ENCODE peak calls at places on chromosomes 2 and 18, in five cellular contexts. H is naive thymus-derived CD4-positive, alpha-beta T cell; U is activated effector memory CD4-positive, alpha-beta T cell treated with Interleukin-2 at 50 U/mL for 16 hours; P is activated CD4-positive, alpha-beta T cell treated with anti-CD3 and anti-CD28 coated beads, Interleukin-2, amount 50 U/mL, for 4 hours; Z is testis. W is an unnamed sample.

GRCh38 chr2:169091761-169092523 is 22.6 kb downstream of the DHRS9 start:
- DNase-seq in H (no peak), U (no peak), P (no peak), Z (no peak), W (no peak)

GRCh38 chr2:160838691-160839090 is 321.5 kb upstream of the TANK start:
- DNase-seq in H (no peak), U (no peak), P (no peak), Z (no peak), W (no peak)

GRCh38 chr2:202036601-202037037 is 3.0 kb downstream of the FZD7 start:
- DNase-seq in H (no peak), U (no peak), P (no peak), Z (no peak), W (peak)

GRCh38 chr2:172039011-172039704 is 39.4 kb downstream of the METAP1D start:
- DNase-seq in H (no peak), U (no peak), P (no peak), Z (no peak), W (peak)

GRCh38 chr2:237669628-237670351 is 42.4 kb downstream of the LRRFIP1 start:
- DNase-seq in H (no peak), U (no peak), P (no peak), Z (no peak), W (peak)

GRCh38 chr2:213065583-213066444 is 85.6 kb downstream of the IKZF2 start:
- DNase-seq in H (peak), U (no peak), P (no peak), Z (peak), W (no peak)

GRCh38 chr18:34867520-34867919 is 157.4 kb downstream of the DTNA start:
- DNase-seq in H (no peak), U (no peak), P (no peak), Z (no peak), W (peak)

GRCh38 chr2:144516417-144516980 is 3.4 kb downstream of the ZEB2 start:
- DNase-seq in H (no peak), U (no peak), P (no peak), Z (no peak), W (no peak)

GRCh38 chr2:71614976-71615768 is 161.8 kb downstream of the DYSF start:
- DNase-seq in H (no peak), U (no peak), P (no peak), Z (peak), W (no peak)

GRCh38 chr18:58391113-58391892 is 237.6 kb downstream of the ALPK2 start:
- DNase-seq in H (no peak), U (no peak), P (no peak), Z (no peak), W (no peak)

GRCh38 chr18:46705521-46705920 is 48.5 kb upstream of the LOXHD1 start:
- DNase-seq in H (no peak), U (no peak), P (no peak), Z (no peak), W (no peak)

GRCh38 chr18:59881728-59882685 is 17.8 kb upstream of the PMAIP1 start:
- DNase-seq in H (no peak), U (no peak), P (no peak), Z (no peak), W (peak)

GRCh38 chr2:237724811-237725478 is 73.6 kb upstream of the RBM44 start:
- DNase-seq in H (no peak), U (no peak), P (no peak), Z (no peak), W (peak)

GRCh38 chr2:178756843-178757242 is 50.4 kb downstream of the TTN start:
- DNase-seq in H (no peak), U (no peak), P (no peak), Z (no peak), W (no peak)

GRCh38 chr2:38535745-38536506 is 66.8 kb downstream of the HNRNPLL start:
- DNase-seq in H (peak), U (peak), P (peak), Z (peak), W (peak)

GRCh38 chr18:69935319-69936190 is 12.1 kb downstream of the CD226 start:
- DNase-seq in H (peak), U (peak), P (peak), Z (no peak), W (no peak)

GRCh38 chr18:33839452-33840225 is 261.6 kb downstream of the ASXL3 start:
- DNase-seq in H (no peak), U (no peak), P (no peak), Z (no peak), W (peak)

GRCh38 chr2:160837416-160837815 is 322.8 kb upstream of the TANK start:
- DNase-seq in H (no peak), U (no peak), P (no peak), Z (no peak), W (no peak)

GRCh38 chr2:235669269-235669831 is 175.5 kb downstream of the AGAP1 start:
- DNase-seq in H (no peak), U (peak), P (no peak), Z (peak), W (peak)

GRCh38 chr18:48729421-48729820 is 190.6 kb downstream of the CTIF start:
- DNase-seq in H (no peak), U (no peak), P (no peak), Z (no peak), W (no peak)

GRCh38 chr18:55878224-55878623 is 290.2 kb upstream of the TCF4 start:
- DNase-seq in H (no peak), U (no peak), P (no peak), Z (no peak), W (no peak)